ENCODE peak calls at places on chromosomes 12 and 14, in seven cellular contexts. K is Kasumi-1; C is COR-L47; Y is DMS153; V is NCI-H510A treated with DMSO at 0.1 percent for 48 hours; H is stimulated activated CD4-positive, alpha-beta T cell treated with anti-CD3 and anti-CD28 coated beads, Interleukin-4, amount 100 ng/mL, for 48 hours; N is stimulated activated CD8-positive, alpha-beta memory T cell treated with anti-CD3 and anti-CD28 coated beads, Interleukin-2, amount 100 ng/mL, for 48 hours. P is an unnamed sample.
A peak's percentile ranks its signal among the peaks of the same experiment; 100 is the strongest.

GRCh38 chr12:64099430-64099829 is 122.7 kb downstream of the KICS2 start:
- DNase-seq in V (no peak), Y (no peak), C (no peak), H (no peak), N (no peak), K (no peak), P (no peak)

GRCh38 chr14:52834440-52834842 is 43.0 kb upstream of the GNPNAT1 start:
- DNase-seq in Y (no peak), N (no peak), C (no peak), V (no peak), H (no peak), K (no peak), P (no peak)

GRCh38 chr14:59140441-59140840 is 48.0 kb upstream of the DAAM1 start:
- DNase-seq in Y (no peak), V (no peak), C (no peak), N (no peak), K (no peak), H (no peak), P (no peak)

GRCh38 chr12:30977537-30978349 is 51.2 kb downstream of the TSPAN11 start:
- DNase-seq in K (no peak), V (no peak), Y (no peak), H (no peak), N (no peak), C (peak; percentile 8), P (no peak)

GRCh38 chr12:3073438-3074255 is 3.5 kb upstream of the TSPAN9 start:
- DNase-seq in N (peak; percentile 77), C (peak; percentile 40), K (peak; percentile 53), H (peak; percentile 82), Y (peak; percentile 63), V (peak; percentile 91), P (peak; percentile 68)

GRCh38 chr14:55127491-55127951 is 1.5 kb upstream of the LGALS3 start:
- DNase-seq in N (no peak), Y (no peak), C (no peak), H (no peak), K (no peak), V (no peak), P (no peak)

GRCh38 chr14:59691266-59691665 is 114.7 kb upstream of the CCDC175 start:
- DNase-seq in K (no peak), H (no peak), V (no peak), C (no peak), Y (no peak), N (no peak), P (no peak)

GRCh38 chr14:59482471-59483331 is 1.5 kb downstream of the L3HYPDH start:
- DNase-seq in Y (peak; percentile 1), K (no peak), N (no peak), C (no peak), V (no peak), H (no peak), P (no peak)

GRCh38 chr12:122003646-122004611 is 17.8 kb upstream of the BCL7A start:
- DNase-seq in Y (no peak), N (no peak), K (no peak), C (no peak), H (no peak), V (no peak), P (no peak)

GRCh38 chr14:23141706-23142467 is 22.8 kb upstream of the CEBPE start:
- DNase-seq in K (no peak), N (no peak), H (no peak), C (peak; percentile 54), Y (no peak), V (no peak), P (no peak)

GRCh38 chr14:78405071-78405856 is 235.1 kb downstream of the NRXN3 start:
- DNase-seq in V (peak; percentile 36), H (no peak), K (no peak), C (peak; percentile 36), Y (no peak), N (no peak), P (no peak)

GRCh38 chr14:60178820-60179219 is 13.6 kb upstream of the DHRS7 start:
- DNase-seq in V (no peak), N (no peak), C (no peak), Y (no peak), K (no peak), H (no peak), P (no peak)

GRCh38 chr14:102317564-102318248 is 1.8 kb upstream of the ZNF839 start:
- DNase-seq in K (peak; percentile 86), H (no peak), Y (peak; percentile 2), C (peak; percentile 35), V (peak; percentile 48), N (no peak), P (no peak)

GRCh38 chr12:131204416-131205311 is 251.0 kb downstream of the ADGRD1 start:
- DNase-seq in N (no peak), H (no peak), Y (no peak), V (no peak), K (no peak), C (no peak), P (no peak)

GRCh38 chr12:68440068-68440581 is 108.0 kb upstream of the MDM1 start:
- DNase-seq in K (no peak), N (no peak), V (no peak), Y (no peak), H (no peak), C (no peak), P (no peak)